ENCODE peak calls at places on chromosomes 5 and 9, in ten cellular contexts. C is adrenal gland, I is colonic mucosa, U is H9, G is thyroid gland, P is right cardiac atrium, M is aorta, W is stomach, Y is astrocyte, A is Panc1. R is an unnamed sample.

GRCh38 chr5:140345919-140346347 is 470 bp downstream of the HBEGF start:
- DNase-seq in C (peak; percentile 82), I (peak; percentile 61), U (peak; percentile 76), G (peak; percentile 75), P (peak; percentile 92), M (peak; percentile 89), W (peak; percentile 68), Y (peak; percentile 56), A (peak; percentile 33), R (peak; percentile 71)

GRCh38 chr5:80854583-80854982 is 105.6 kb upstream of the RASGRF2 start:
- DNase-seq in C (no peak), I (no peak), U (no peak), G (no peak), P (no peak), M (no peak), W (no peak), Y (no peak), A (no peak), R (no peak)

GRCh38 chr5:4584982-4585381 is 555.1 kb upstream of the ADAMTS16 start:
- DNase-seq in C (no peak), I (no peak), U (no peak), G (peak; percentile 71), P (no peak), M (no peak), W (no peak), Y (peak; percentile 96), A (no peak), R (no peak)

GRCh38 chr9:35650341-35651158 is at the start of gene SIT1:
- DNase-seq in C (no peak), I (no peak), U (no peak), G (no peak), P (peak; percentile 63), M (no peak), W (no peak), Y (no peak), A (no peak), R (no peak)

GRCh38 chr5:34820593-34820992 is 18.4 kb upstream of the TTC23L start:
- DNase-seq in C (no peak), I (no peak), U (no peak), G (no peak), P (no peak), M (no peak), W (no peak), Y (no peak), A (no peak), R (no peak)

GRCh38 chr5:61575103-61575502 is 243.0 kb downstream of the ZSWIM6 start:
- DNase-seq in C (peak; percentile 63), I (no peak), U (no peak), G (no peak), P (no peak), M (no peak), W (no peak), Y (peak; percentile 89), A (no peak), R (peak; percentile 63)

GRCh38 chr5:59673438-59674058 is 220.0 kb downstream of the PDE4D start:
- DNase-seq in C (no peak), I (no peak), U (no peak), G (no peak), P (no peak), M (no peak), W (no peak), Y (no peak), A (no peak), R (no peak)

GRCh38 chr5:41193462-41194166 is 19.7 kb downstream of the C6 start:
- DNase-seq in C (peak; percentile 99), I (peak; percentile 93), U (no peak), G (peak; percentile 92), P (peak; percentile 99), M (peak; percentile 98), W (peak; percentile 99), Y (peak; percentile 88), A (no peak), R (peak; percentile 74)

GRCh38 chr5:40991168-40991980 is 79.8 kb downstream of the MROH2B start:
- DNase-seq in C (peak; percentile 82), I (peak; percentile 29), U (no peak), G (peak; percentile 15), P (peak; percentile 66), M (no peak), W (peak; percentile 52), Y (peak; percentile 61), A (no peak), R (no peak)

GRCh38 chr5:109089191-109089590 is 320.6 kb downstream of the PJA2 start:
- DNase-seq in C (no peak), I (no peak), U (no peak), G (no peak), P (no peak), M (no peak), W (no peak), Y (peak; percentile 9), A (no peak), R (no peak)

GRCh38 chr5:129204525-129204924 is 110.0 kb downstream of the ISOC1 start:
- DNase-seq in C (no peak), I (no peak), U (no peak), G (no peak), P (no peak), M (no peak), W (no peak), Y (no peak), A (no peak), R (no peak)

GRCh38 chr5:71573611-71574010 is 13.5 kb upstream of the MCCC2 start:
- DNase-seq in C (no peak), I (no peak), U (no peak), G (peak; percentile 46), P (no peak), M (no peak), W (peak; percentile 66), Y (no peak), A (no peak), R (no peak)

GRCh38 chr5:178367351-178368120 is 134.9 kb upstream of the PHYKPL start:
- DNase-seq in C (no peak), I (no peak), U (no peak), G (no peak), P (no peak), M (peak; percentile 47), W (no peak), Y (no peak), A (no peak), R (no peak)
- H3K9me3 ChIP-seq in C (no peaks in the 10 kb centered on the region), I (no peaks in the 10 kb centered on the region), U (peaks cover 5% of the 10 kb centered on the region), G (no peaks in the 10 kb centered on the region), P (no peaks in the 10 kb centered on the region), M (no peaks in the 10 kb centered on the region), W (no peaks in the 10 kb centered on the region), Y (peaks cover 9% of the 10 kb centered on the region), A (no peaks in the 10 kb centered on the region), R (no peaks in the 10 kb centered on the region)

GRCh38 chr9:108684288-108685025 is 171.3 kb downstream of the ACTL7B start:
- DNase-seq in C (no peak), I (no peak), U (no peak), G (no peak), P (no peak), M (no peak), W (no peak), Y (no peak), A (no peak), R (no peak)

GRCh38 chr9:108682191-108682590 is 173.6 kb downstream of the ACTL7B start:
- DNase-seq in C (no peak), I (no peak), U (no peak), G (no peak), P (no peak), M (no peak), W (no peak), Y (no peak), A (no peak), R (no peak)

GRCh38 chr9:108687360-108687981 is 168.3 kb downstream of the ACTL7B start:
- DNase-seq in C (no peak), I (no peak), U (no peak), G (no peak), P (no peak), M (no peak), W (no peak), Y (peak; percentile 17), A (no peak), R (no peak)

GRCh38 chr9:108680946-108681345 is 174.8 kb downstream of the ACTL7B start:
- DNase-seq in C (no peak), I (no peak), U (no peak), G (no peak), P (no peak), M (no peak), W (no peak), Y (no peak), A (no peak), R (no peak)

DNA sequence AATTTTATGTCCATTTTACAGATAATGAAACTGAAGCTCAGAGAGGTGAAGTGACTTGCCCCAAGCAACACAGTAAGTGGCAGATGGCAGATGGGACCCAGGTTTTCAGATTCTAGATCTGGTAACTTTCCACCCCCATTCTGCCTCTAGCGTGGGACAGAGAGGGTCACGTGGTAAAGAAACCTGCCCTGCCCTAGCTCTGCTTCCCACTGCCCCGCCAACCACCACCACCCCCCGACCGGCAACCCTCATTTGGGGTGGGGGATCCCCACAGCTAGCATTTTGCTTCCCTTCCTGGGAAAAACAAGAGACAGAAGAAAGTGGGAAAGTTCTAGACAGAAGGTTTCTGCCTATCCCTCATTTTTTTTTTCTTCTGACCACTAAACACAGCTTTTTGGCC is 172.5 kb downstream of the ACTL7B start:
- DNase-seq in C (no peak), I (no peak), U (no peak), G (no peak), P (no peak), M (no peak), W (no peak), Y (no peak), A (no peak), R (no peak)
- H3K9me3 ChIP-seq in C (no peaks in the 10 kb centered on the region), I (no peaks in the 10 kb centered on the region), U (peaks cover 7% of the 10 kb centered on the region), G (no peaks in the 10 kb centered on the region), P (peaks cover 1% of the 10 kb centered on the region), M (peaks cover 5% of the 10 kb centered on the region), W (no peaks in the 10 kb centered on the region), Y (peaks cover 8% of the 10 kb centered on the region), A (no peaks in the 10 kb centered on the region), R (no peaks in the 10 kb centered on the region)

DNA sequence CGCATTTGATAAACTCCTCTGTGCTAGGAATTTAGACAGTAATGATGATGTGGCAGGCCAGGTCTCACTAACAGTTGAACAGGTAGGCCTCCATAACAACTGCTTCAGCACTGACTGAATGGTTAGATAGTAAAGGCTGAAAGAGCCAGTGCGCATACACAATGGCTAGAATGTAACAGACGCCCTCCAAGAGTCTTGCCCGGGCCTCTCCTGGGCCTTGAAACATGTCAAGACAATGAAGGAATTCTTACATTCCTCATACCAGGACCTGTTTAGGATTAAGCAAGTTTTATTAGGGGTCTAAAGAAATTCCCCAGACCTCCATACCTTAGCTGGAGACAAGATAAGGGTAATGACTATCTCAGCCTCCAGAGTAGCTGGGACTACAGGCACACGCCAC is 6.7 kb upstream of the BICD2 start:
- DNase-seq in C (no peak), I (no peak), U (no peak), G (no peak), P (no peak), M (no peak), W (no peak), Y (no peak), A (no peak), R (no peak)
- H3K9me3 ChIP-seq in C (no peaks in the 10 kb centered on the region), I (no peaks in the 10 kb centered on the region), U (no peaks in the 10 kb centered on the region), G (no peaks in the 10 kb centered on the region), P (no peaks in the 10 kb centered on the region), M (no peaks in the 10 kb centered on the region), W (no peaks in the 10 kb centered on the region), Y (no peaks in the 10 kb centered on the region), A (no peaks in the 10 kb centered on the region), R (no peaks in the 10 kb centered on the region)

DNA sequence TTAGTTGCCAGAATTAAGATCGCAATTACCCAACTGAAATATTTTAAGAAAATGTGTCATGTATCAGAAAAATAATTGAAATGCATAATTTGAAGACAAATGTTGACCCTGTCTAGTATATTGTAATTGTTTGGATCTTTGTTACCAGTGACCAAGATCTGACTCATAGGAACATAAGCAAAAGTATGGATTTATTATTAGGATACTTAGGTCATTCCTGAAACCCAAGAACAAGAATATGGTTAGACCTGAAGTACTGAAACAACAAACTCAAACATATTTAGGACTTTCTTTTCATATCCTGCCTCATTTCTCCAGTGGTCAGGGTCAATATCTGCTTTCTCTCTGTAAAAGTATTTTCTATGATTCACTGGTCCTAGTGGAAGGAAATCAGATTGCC is 1937.2 kb upstream of the WWC1 start:
- DNase-seq in C (no peak), I (no peak), U (no peak), G (no peak), P (no peak), M (no peak), W (no peak), Y (peak; percentile 10), A (no peak), R (no peak)
- H3K9me3 ChIP-seq in C (no peaks in the 10 kb centered on the region), I (no peaks in the 10 kb centered on the region), U (no peaks in the 10 kb centered on the region), G (no peaks in the 10 kb centered on the region), P (no peaks in the 10 kb centered on the region), M (no peaks in the 10 kb centered on the region), W (no peaks in the 10 kb centered on the region), Y (no peaks in the 10 kb centered on the region), A (no peaks in the 10 kb centered on the region), R (no peaks in the 10 kb centered on the region)